ENCODE peak calls at places on chromosomes 12 and 14, in five cellular contexts. One of them, this sample, is unnamed.

GRCh38 chr14:100436745-100437406 is 113.7 kb downstream of the SLC25A47 start:
- DNase-seq in heart right ventricle: no peak
- DNase-seq in Peyer's patch: no peak
- DNase-seq in CD8-positive, alpha-beta T cell: no peak
- DNase-seq in Caco-2: no peak
- DNase-seq in this sample: no peak

GRCh38 chr14:92556863-92557543 is 43.4 kb downstream of the RIN3 start:
- DNase-seq in heart right ventricle: no peak
- DNase-seq in Peyer's patch: no peak
- DNase-seq in CD8-positive, alpha-beta T cell: no peak
- DNase-seq in Caco-2: no peak
- DNase-seq in this sample: no peak

GRCh38 chr12:124501080-124501642 is 66.3 kb downstream of the NCOR2 start:
- DNase-seq in heart right ventricle: no peak
- DNase-seq in Peyer's patch: no peak
- DNase-seq in CD8-positive, alpha-beta T cell: no peak
- DNase-seq in Caco-2: peak
- DNase-seq in this sample: no peak

GRCh38 chr14:99146991-99147740 is 124.8 kb downstream of the BCL11B start:
- DNase-seq in heart right ventricle: no peak
- DNase-seq in Peyer's patch: no peak
- DNase-seq in CD8-positive, alpha-beta T cell: no peak
- DNase-seq in Caco-2: no peak
- DNase-seq in this sample: no peak

GRCh38 chr12:108765289-108765764 is 34.0 kb upstream of the CORO1C start:
- DNase-seq in heart right ventricle: no peak
- DNase-seq in Peyer's patch: no peak
- DNase-seq in CD8-positive, alpha-beta T cell: no peak
- DNase-seq in Caco-2: no peak
- DNase-seq in this sample: no peak

GRCh38 chr14:61636792-61637191 is 58.5 kb upstream of the HIF1A start:
- DNase-seq in heart right ventricle: no peak
- DNase-seq in Peyer's patch: no peak
- DNase-seq in CD8-positive, alpha-beta T cell: no peak
- DNase-seq in Caco-2: no peak
- DNase-seq in this sample: no peak

GRCh38 chr14:57831981-57832380 is 33.9 kb downstream of the SLC35F4 start:
- DNase-seq in heart right ventricle: no peak
- DNase-seq in Peyer's patch: no peak
- DNase-seq in CD8-positive, alpha-beta T cell: no peak
- DNase-seq in Caco-2: no peak
- DNase-seq in this sample: no peak

GRCh38 chr12:122097641-122098364 is 19.2 kb downstream of the MLXIP start:
- DNase-seq in heart right ventricle: peak
- DNase-seq in Peyer's patch: no peak
- DNase-seq in CD8-positive, alpha-beta T cell: no peak
- DNase-seq in Caco-2: peak
- DNase-seq in this sample: peak

GRCh38 chr14:74905595-74906142 is 17.4 kb downstream of the RPS6KL1 start:
- DNase-seq in heart right ventricle: peak
- DNase-seq in Peyer's patch: peak
- DNase-seq in CD8-positive, alpha-beta T cell: peak
- DNase-seq in Caco-2: peak
- DNase-seq in this sample: peak

GRCh38 chr14:95142208-95142607 is 15.1 kb downstream of the DICER1 start:
- DNase-seq in heart right ventricle: no peak
- DNase-seq in Peyer's patch: no peak
- DNase-seq in CD8-positive, alpha-beta T cell: no peak
- DNase-seq in Caco-2: no peak
- DNase-seq in this sample: no peak

GRCh38 chr14:76473381-76474263 is 97.7 kb downstream of the ESRRB start:
- DNase-seq in heart right ventricle: peak
- DNase-seq in Peyer's patch: no peak
- DNase-seq in CD8-positive, alpha-beta T cell: no peak
- DNase-seq in Caco-2: no peak
- DNase-seq in this sample: peak

GRCh38 chr12:128088926-128089325 is 178.0 kb upstream of the TMEM132C start:
- DNase-seq in heart right ventricle: no peak
- DNase-seq in Peyer's patch: no peak
- DNase-seq in CD8-positive, alpha-beta T cell: no peak
- DNase-seq in Caco-2: no peak
- DNase-seq in this sample: no peak

GRCh38 chr12:117118838-117119591 is 19.8 kb upstream of the TESC start:
- DNase-seq in heart right ventricle: peak
- DNase-seq in Peyer's patch: no peak
- DNase-seq in CD8-positive, alpha-beta T cell: no peak
- DNase-seq in Caco-2: no peak
- DNase-seq in this sample: no peak

GRCh38 chr12:21324551-21324950 is 10.2 kb downstream of the SLCO1A2 start:
- DNase-seq in heart right ventricle: no peak
- DNase-seq in Peyer's patch: no peak
- DNase-seq in CD8-positive, alpha-beta T cell: no peak
- DNase-seq in Caco-2: no peak
- DNase-seq in this sample: no peak

GRCh38 chr12:69015831-69016230 is 82.9 kb upstream of the CPM start:
- DNase-seq in heart right ventricle: no peak
- DNase-seq in Peyer's patch: no peak
- DNase-seq in CD8-positive, alpha-beta T cell: no peak
- DNase-seq in Caco-2: no peak
- DNase-seq in this sample: no peak

GRCh38 chr12:94147991-94148840 is at the start of gene PLXNC1:
- DNase-seq in heart right ventricle: peak
- DNase-seq in Peyer's patch: peak
- DNase-seq in CD8-positive, alpha-beta T cell: peak
- DNase-seq in Caco-2: peak
- DNase-seq in this sample: peak

GRCh38 chr14:78005325-78005724 is 164.8 kb upstream of the NRXN3 start:
- DNase-seq in heart right ventricle: no peak
- DNase-seq in Peyer's patch: no peak
- DNase-seq in CD8-positive, alpha-beta T cell: no peak
- DNase-seq in Caco-2: no peak
- DNase-seq in this sample: no peak

GRCh38 chr12:46661161-46661845 is 164.5 kb downstream of the SLC38A4 start:
- DNase-seq in heart right ventricle: peak
- DNase-seq in Peyer's patch: no peak
- DNase-seq in CD8-positive, alpha-beta T cell: no peak
- DNase-seq in Caco-2: peak
- DNase-seq in this sample: peak

GRCh38 chr14:30277268-30277667 is 281.7 kb upstream of the G2E3 start:
- DNase-seq in heart right ventricle: no peak
- DNase-seq in Peyer's patch: no peak
- DNase-seq in CD8-positive, alpha-beta T cell: no peak
- DNase-seq in Caco-2: no peak
- DNase-seq in this sample: no peak

GRCh38 chr12:6267007-6267721 is 43.3 kb upstream of the PLEKHG6 start:
- DNase-seq in heart right ventricle: no peak
- DNase-seq in Peyer's patch: no peak
- DNase-seq in CD8-positive, alpha-beta T cell: no peak
- DNase-seq in Caco-2: no peak
- DNase-seq in this sample: no peak

GRCh38 chr12:98418357-98419075 is 96.9 kb upstream of the TMPO start:
- DNase-seq in heart right ventricle: peak
- DNase-seq in Peyer's patch: peak
- DNase-seq in CD8-positive, alpha-beta T cell: no peak
- DNase-seq in Caco-2: peak
- DNase-seq in this sample: peak

GRCh38 chr12:88266851-88267360 is 124.8 kb downstream of the TMTC3 start:
- DNase-seq in heart right ventricle: no peak
- DNase-seq in Peyer's patch: no peak
- DNase-seq in CD8-positive, alpha-beta T cell: no peak
- DNase-seq in Caco-2: no peak
- DNase-seq in this sample: peak

GRCh38 chr14:77141592-77142288 is at the start of gene ZDHHC22:
- DNase-seq in heart right ventricle: no peak
- DNase-seq in Peyer's patch: no peak
- DNase-seq in CD8-positive, alpha-beta T cell: no peak
- DNase-seq in Caco-2: no peak
- DNase-seq in this sample: no peak

GRCh38 chr14:105938055-105938863 is 411.9 kb downstream of the TMEM121 start:
- DNase-seq in heart right ventricle: no peak
- DNase-seq in Peyer's patch: no peak
- DNase-seq in CD8-positive, alpha-beta T cell: no peak
- DNase-seq in Caco-2: no peak
- DNase-seq in this sample: no peak

GRCh38 chr12:101299931-101300330 is 20.0 kb downstream of the UTP20 start:
- DNase-seq in heart right ventricle: no peak
- DNase-seq in Peyer's patch: no peak
- DNase-seq in CD8-positive, alpha-beta T cell: no peak
- DNase-seq in Caco-2: no peak
- DNase-seq in this sample: no peak

GRCh38 chr12:13099066-13099909 is 4.2 kb downstream of the GSG1 start:
- DNase-seq in heart right ventricle: peak
- DNase-seq in Peyer's patch: peak
- DNase-seq in CD8-positive, alpha-beta T cell: no peak
- DNase-seq in Caco-2: peak
- DNase-seq in this sample: peak

GRCh38 chr12:47053991-47054390 is 25.4 kb upstream of the PCED1B start:
- DNase-seq in heart right ventricle: no peak
- DNase-seq in Peyer's patch: no peak
- DNase-seq in CD8-positive, alpha-beta T cell: no peak
- DNase-seq in Caco-2: no peak
- DNase-seq in this sample: no peak

GRCh38 chr14:21940887-21941855 is 267.6 kb upstream of the OR4E1 start:
- DNase-seq in heart right ventricle: no peak
- DNase-seq in Peyer's patch: peak
- DNase-seq in CD8-positive, alpha-beta T cell: peak
- DNase-seq in Caco-2: peak
- DNase-seq in this sample: peak

DNA sequence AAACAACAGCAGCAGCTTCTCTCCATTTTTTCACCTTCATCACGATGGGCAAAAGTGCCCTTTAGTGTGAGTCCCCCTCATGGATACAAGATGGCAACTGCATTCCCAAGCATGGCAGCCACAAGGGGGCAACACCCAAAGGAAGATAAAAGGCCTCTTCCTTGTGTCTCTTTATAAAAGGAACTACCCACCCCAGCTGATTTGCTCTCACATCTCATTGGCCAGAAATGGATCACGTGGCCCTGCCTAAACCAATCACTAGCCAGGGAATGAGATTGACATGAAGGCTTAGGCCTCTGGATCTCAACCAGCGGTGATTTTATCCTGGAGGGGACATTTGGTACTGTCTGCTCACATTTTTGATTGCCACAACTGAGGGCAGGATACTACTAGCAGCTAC is 21.9 kb upstream of the IFT81 start:
- DNase-seq in heart right ventricle: no peak
- DNase-seq in Peyer's patch: no peak
- DNase-seq in CD8-positive, alpha-beta T cell: peak
- DNase-seq in Caco-2: peak
- DNase-seq in this sample: peak
- TF ChIP-seq CTCF in heart right ventricle: peak
- TF ChIP-seq CTCF in Peyer's patch: peak
- TF ChIP-seq CTCF in CD8-positive, alpha-beta T cell: no peak
- TF ChIP-seq CTCF in Caco-2: peak
- TF ChIP-seq CTCF in this sample: peak

GRCh38 chr12:89477633-89478279 is 46.8 kb downstream of the GALNT4 start:
- DNase-seq in heart right ventricle: no peak
- DNase-seq in Peyer's patch: no peak
- DNase-seq in CD8-positive, alpha-beta T cell: no peak
- DNase-seq in Caco-2: no peak
- DNase-seq in this sample: no peak
- H3K4me3 ChIP-seq in heart right ventricle: no peak
- H3K4me3 ChIP-seq in Peyer's patch: no peak
- H3K4me3 ChIP-seq in CD8-positive, alpha-beta T cell: no peak
- H3K4me3 ChIP-seq in Caco-2: no peak
- H3K4me3 ChIP-seq in this sample: no peak

DNA sequence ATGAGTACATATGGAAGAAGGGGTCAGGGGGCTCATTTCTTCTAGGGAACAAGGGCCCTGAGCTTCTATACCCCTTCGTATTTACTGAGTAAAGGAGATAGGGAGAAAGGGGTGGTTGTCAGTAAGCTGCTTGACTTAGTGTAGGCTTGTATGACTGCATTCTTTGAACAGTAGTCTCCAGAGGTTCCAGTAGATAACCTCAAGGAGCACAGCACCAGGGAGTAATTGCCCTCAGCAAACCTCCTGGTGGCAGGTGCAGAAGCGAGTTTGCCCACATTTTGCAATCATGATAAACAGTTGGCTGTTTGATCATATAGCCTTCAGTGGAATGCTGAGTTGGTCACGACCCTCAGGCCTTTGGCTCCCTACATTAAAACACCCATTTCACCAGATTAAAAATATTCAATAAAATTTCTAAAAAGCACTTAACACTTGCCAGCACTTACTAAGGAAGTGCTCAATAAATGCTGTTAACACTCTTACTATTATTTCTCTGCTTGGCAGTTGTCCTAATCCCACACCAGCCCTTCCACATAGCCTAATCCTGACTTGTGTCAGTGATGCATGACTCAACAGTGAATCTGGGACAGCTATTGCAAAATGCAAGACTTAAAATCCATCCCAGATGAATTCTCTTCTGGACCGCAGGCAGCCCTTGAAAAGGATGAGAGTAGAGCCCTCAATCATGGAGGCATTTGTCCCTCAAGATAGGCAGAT is 3.7 kb upstream of the DHRS4L2 start:
- DNase-seq in heart right ventricle: no peak
- DNase-seq in Peyer's patch: no peak
- DNase-seq in CD8-positive, alpha-beta T cell: no peak
- DNase-seq in Caco-2: peak
- DNase-seq in this sample: peak
- TF ChIP-seq CTCF in heart right ventricle: no peak
- TF ChIP-seq CTCF in Peyer's patch: no peak
- TF ChIP-seq CTCF in CD8-positive, alpha-beta T cell: no peak
- TF ChIP-seq CTCF in Caco-2: no peak
- TF ChIP-seq CTCF in this sample: no peak

GRCh38 chr14:54805521-54806322 is 96.9 kb downstream of the GCH1 start:
- DNase-seq in heart right ventricle: peak
- DNase-seq in Peyer's patch: peak
- DNase-seq in CD8-positive, alpha-beta T cell: peak
- DNase-seq in Caco-2: peak
- DNase-seq in this sample: peak
- H3K4me3 ChIP-seq in heart right ventricle: no peak
- H3K4me3 ChIP-seq in Peyer's patch: no peak
- H3K4me3 ChIP-seq in CD8-positive, alpha-beta T cell: no peak
- H3K4me3 ChIP-seq in Caco-2: no peak
- H3K4me3 ChIP-seq in this sample: peak

GRCh38 chr12:113221181-113221996 is at the start of gene TPCN1:
- DNase-seq in heart right ventricle: peak
- DNase-seq in Peyer's patch: peak
- DNase-seq in CD8-positive, alpha-beta T cell: peak
- DNase-seq in Caco-2: peak
- DNase-seq in this sample: peak
- TF ChIP-seq CTCF in heart right ventricle: no peak
- TF ChIP-seq CTCF in Peyer's patch: peak
- TF ChIP-seq CTCF in CD8-positive, alpha-beta T cell: no peak
- TF ChIP-seq CTCF in Caco-2: no peak
- TF ChIP-seq CTCF in this sample: no peak

This sample was measured in fibroblast of villous mesenchyme.